ENCODE peak calls at places on chromosomes 13 and 19, in nine cellular contexts. One of them, this sample, is unnamed.

GRCh38 chr13:103130681-103131210 is 64.5 kb upstream of the SLC10A2 start:
- DNase-seq in B cell: no peak
- DNase-seq in cardiac fibroblast: no peak
- DNase-seq in right atrium auricular region: no peak
- DNase-seq in body of pancreas: no peak
- DNase-seq in H9: no peak
- DNase-seq in AG04449: no peak
- DNase-seq in bronchial epithelial cell: peak
- DNase-seq in kidney epithelial cell: peak
- DNase-seq in this sample: no peak

GRCh38 chr13:71312923-71313322 is 554.1 kb downstream of the DACH1 start:
- DNase-seq in right atrium auricular region: no peak
- DNase-seq in bronchial epithelial cell: no peak
- DNase-seq in H9: no peak
- DNase-seq in kidney epithelial cell: no peak
- DNase-seq in B cell: no peak
- DNase-seq in AG04449: no peak
- DNase-seq in body of pancreas: no peak
- DNase-seq in cardiac fibroblast: no peak
- DNase-seq in this sample: no peak

GRCh38 chr19:55617426-55617825 is 6.9 kb downstream of the ZNF784 start:
- DNase-seq in body of pancreas: no peak
- DNase-seq in H9: no peak
- DNase-seq in bronchial epithelial cell: no peak
- DNase-seq in B cell: no peak
- DNase-seq in kidney epithelial cell: no peak
- DNase-seq in cardiac fibroblast: no peak
- DNase-seq in AG04449: no peak
- DNase-seq in right atrium auricular region: no peak
- DNase-seq in this sample: no peak

GRCh38 chr13:42277618-42278276 is 5.8 kb downstream of the AKAP11 start:
- DNase-seq in AG04449: no peak
- DNase-seq in cardiac fibroblast: peak
- DNase-seq in B cell: no peak
- DNase-seq in bronchial epithelial cell: no peak
- DNase-seq in kidney epithelial cell: no peak
- DNase-seq in right atrium auricular region: no peak
- DNase-seq in body of pancreas: no peak
- DNase-seq in H9: no peak
- DNase-seq in this sample: no peak

GRCh38 chr19:9054768-9055167 is 32.1 kb upstream of the OR1M1 start:
- DNase-seq in kidney epithelial cell: no peak
- DNase-seq in body of pancreas: no peak
- DNase-seq in cardiac fibroblast: no peak
- DNase-seq in H9: peak
- DNase-seq in right atrium auricular region: no peak
- DNase-seq in B cell: no peak
- DNase-seq in AG04449: no peak
- DNase-seq in bronchial epithelial cell: peak
- DNase-seq in this sample: peak

GRCh38 chr13:85700909-85701308 is 98.3 kb downstream of the SLITRK6 start:
- DNase-seq in bronchial epithelial cell: peak
- DNase-seq in AG04449: no peak
- DNase-seq in right atrium auricular region: no peak
- DNase-seq in cardiac fibroblast: no peak
- DNase-seq in kidney epithelial cell: no peak
- DNase-seq in H9: no peak
- DNase-seq in body of pancreas: no peak
- DNase-seq in B cell: no peak
- DNase-seq in this sample: no peak

GRCh38 chr19:11142528-11143171 is 12.9 kb downstream of the SPC24 start:
- DNase-seq in cardiac fibroblast: peak
- DNase-seq in kidney epithelial cell: peak
- DNase-seq in right atrium auricular region: peak
- DNase-seq in H9: peak
- DNase-seq in bronchial epithelial cell: peak
- DNase-seq in AG04449: peak
- DNase-seq in body of pancreas: peak
- DNase-seq in B cell: no peak
- DNase-seq in this sample: peak

GRCh38 chr13:43908156-43909126 is 28.7 kb downstream of the LACC1 start:
- DNase-seq in AG04449: peak
- DNase-seq in B cell: peak
- DNase-seq in kidney epithelial cell: peak
- DNase-seq in cardiac fibroblast: peak
- DNase-seq in H9: no peak
- DNase-seq in bronchial epithelial cell: peak
- DNase-seq in body of pancreas: peak
- DNase-seq in right atrium auricular region: no peak
- DNase-seq in this sample: peak

GRCh38 chr13:36313047-36313969 is 15.7 kb upstream of the CCDC169 start:
- DNase-seq in cardiac fibroblast: peak
- DNase-seq in H9: no peak
- DNase-seq in right atrium auricular region: no peak
- DNase-seq in body of pancreas: no peak
- DNase-seq in kidney epithelial cell: no peak
- DNase-seq in bronchial epithelial cell: peak
- DNase-seq in AG04449: no peak
- DNase-seq in B cell: no peak
- DNase-seq in this sample: no peak

GRCh38 chr13:48646791-48647190 is 6.9 kb upstream of the CYSLTR2 start:
- DNase-seq in B cell: no peak
- DNase-seq in right atrium auricular region: no peak
- DNase-seq in AG04449: no peak
- DNase-seq in body of pancreas: peak
- DNase-seq in H9: peak
- DNase-seq in cardiac fibroblast: no peak
- DNase-seq in bronchial epithelial cell: no peak
- DNase-seq in kidney epithelial cell: no peak
- DNase-seq in this sample: no peak

GRCh38 chr13:27637289-27637626 is 15.6 kb downstream of the POLR1D start:
- DNase-seq in cardiac fibroblast: no peak
- DNase-seq in kidney epithelial cell: no peak
- DNase-seq in body of pancreas: no peak
- DNase-seq in bronchial epithelial cell: no peak
- DNase-seq in H9: no peak
- DNase-seq in right atrium auricular region: no peak
- DNase-seq in AG04449: no peak
- DNase-seq in B cell: no peak
- DNase-seq in this sample: no peak

GRCh38 chr19:47406711-47407416 is 12.5 kb downstream of the MEIS3 start:
- DNase-seq in H9: peak
- DNase-seq in B cell: no peak
- DNase-seq in body of pancreas: no peak
- DNase-seq in kidney epithelial cell: no peak
- DNase-seq in AG04449: no peak
- DNase-seq in bronchial epithelial cell: no peak
- DNase-seq in cardiac fibroblast: no peak
- DNase-seq in right atrium auricular region: no peak
- DNase-seq in this sample: no peak

GRCh38 chr13:100600461-100600860 is 11.9 kb upstream of the GGACT start:
- DNase-seq in body of pancreas: no peak
- DNase-seq in B cell: no peak
- DNase-seq in cardiac fibroblast: no peak
- DNase-seq in right atrium auricular region: no peak
- DNase-seq in H9: no peak
- DNase-seq in AG04449: no peak
- DNase-seq in kidney epithelial cell: no peak
- DNase-seq in bronchial epithelial cell: no peak
- DNase-seq in this sample: no peak

GRCh38 chr19:829129-829758 is 1.6 kb downstream of the AZU1 start:
- DNase-seq in right atrium auricular region: no peak
- DNase-seq in B cell: no peak
- DNase-seq in cardiac fibroblast: no peak
- DNase-seq in kidney epithelial cell: no peak
- DNase-seq in AG04449: no peak
- DNase-seq in bronchial epithelial cell: no peak
- DNase-seq in body of pancreas: no peak
- DNase-seq in H9: no peak
- DNase-seq in this sample: no peak

GRCh38 chr19:11261431-11261901 is 858 bp downstream of the DOCK6 start:
- DNase-seq in AG04449: no peak
- DNase-seq in right atrium auricular region: no peak
- DNase-seq in kidney epithelial cell: no peak
- DNase-seq in bronchial epithelial cell: no peak
- DNase-seq in H9: no peak
- DNase-seq in B cell: no peak
- DNase-seq in cardiac fibroblast: no peak
- DNase-seq in body of pancreas: no peak
- DNase-seq in this sample: no peak

GRCh38 chr19:8571006-8571411 is 6.2 kb downstream of the MYO1F start:
- DNase-seq in AG04449: no peak
- DNase-seq in kidney epithelial cell: no peak
- DNase-seq in cardiac fibroblast: peak
- DNase-seq in B cell: peak
- DNase-seq in bronchial epithelial cell: peak
- DNase-seq in right atrium auricular region: no peak
- DNase-seq in body of pancreas: no peak
- DNase-seq in H9: no peak
- DNase-seq in this sample: peak

GRCh38 chr13:103246581-103247200 is 180.5 kb upstream of the SLC10A2 start:
- DNase-seq in body of pancreas: no peak
- DNase-seq in right atrium auricular region: no peak
- DNase-seq in H9: no peak
- DNase-seq in kidney epithelial cell: no peak
- DNase-seq in bronchial epithelial cell: peak
- DNase-seq in AG04449: no peak
- DNase-seq in cardiac fibroblast: no peak
- DNase-seq in B cell: no peak
- DNase-seq in this sample: no peak

GRCh38 chr13:46571189-46571901 is 18.4 kb downstream of the LRCH1 start:
- DNase-seq in body of pancreas: no peak
- DNase-seq in bronchial epithelial cell: no peak
- DNase-seq in kidney epithelial cell: no peak
- DNase-seq in AG04449: no peak
- DNase-seq in right atrium auricular region: no peak
- DNase-seq in H9: no peak
- DNase-seq in cardiac fibroblast: peak
- DNase-seq in B cell: no peak
- DNase-seq in this sample: no peak

GRCh38 chr19:2488942-2489731 is 13.2 kb downstream of the GADD45B start:
- DNase-seq in bronchial epithelial cell: no peak
- DNase-seq in right atrium auricular region: no peak
- DNase-seq in body of pancreas: peak
- DNase-seq in kidney epithelial cell: no peak
- DNase-seq in H9: no peak
- DNase-seq in cardiac fibroblast: peak
- DNase-seq in B cell: peak
- DNase-seq in AG04449: no peak
- DNase-seq in this sample: peak

GRCh38 chr13:76848596-76848995 is 37.6 kb downstream of the KCTD12 start:
- DNase-seq in cardiac fibroblast: peak
- DNase-seq in body of pancreas: no peak
- DNase-seq in right atrium auricular region: no peak
- DNase-seq in kidney epithelial cell: no peak
- DNase-seq in H9: no peak
- DNase-seq in AG04449: no peak
- DNase-seq in B cell: no peak
- DNase-seq in bronchial epithelial cell: no peak
- DNase-seq in this sample: peak

GRCh38 chr13:113035209-113035800 is 66.3 kb downstream of the MCF2L start:
- DNase-seq in B cell: no peak
- DNase-seq in body of pancreas: no peak
- DNase-seq in cardiac fibroblast: no peak
- DNase-seq in AG04449: no peak
- DNase-seq in H9: no peak
- DNase-seq in kidney epithelial cell: no peak
- DNase-seq in right atrium auricular region: no peak
- DNase-seq in bronchial epithelial cell: no peak
- DNase-seq in this sample: no peak
- TF ChIP-seq CTCF in B cell: no peak
- TF ChIP-seq CTCF in body of pancreas: no peak
- TF ChIP-seq CTCF in cardiac fibroblast: no peak
- TF ChIP-seq CTCF in AG04449: no peak
- TF ChIP-seq CTCF in H9: peak
- TF ChIP-seq CTCF in kidney epithelial cell: no peak
- TF ChIP-seq CTCF in right atrium auricular region: no peak
- TF ChIP-seq CTCF in bronchial epithelial cell: no peak
- TF ChIP-seq CTCF in this sample: no peak

DNA sequence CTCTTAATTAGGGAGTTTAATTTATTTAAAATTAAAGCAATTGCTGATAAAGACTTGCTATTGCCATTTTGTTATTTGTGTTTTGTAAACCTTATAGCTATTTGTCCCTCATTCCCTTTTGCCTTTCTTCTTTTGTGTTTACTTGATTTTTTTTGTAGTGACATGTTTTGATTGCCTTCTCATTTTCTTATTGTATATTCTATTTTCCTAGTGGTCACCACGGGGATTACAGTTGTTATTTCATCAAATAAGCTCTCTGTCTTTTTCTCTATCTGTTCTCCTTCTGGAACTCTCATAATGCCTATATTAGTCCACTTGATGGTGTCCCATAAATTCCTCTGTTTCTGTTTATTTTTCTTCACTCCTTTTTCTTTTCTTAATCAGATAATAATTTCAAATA is 64.4 kb upstream of the FRY start:
- DNase-seq in B cell: no peak
- DNase-seq in bronchial epithelial cell: no peak
- DNase-seq in kidney epithelial cell: no peak
- DNase-seq in H9: no peak
- DNase-seq in cardiac fibroblast: no peak
- DNase-seq in body of pancreas: no peak
- DNase-seq in right atrium auricular region: no peak
- DNase-seq in AG04449: no peak
- DNase-seq in this sample: peak
- TF ChIP-seq CTCF in B cell: no peak
- TF ChIP-seq CTCF in bronchial epithelial cell: no peak
- TF ChIP-seq CTCF in kidney epithelial cell: no peak
- TF ChIP-seq CTCF in H9: peak
- TF ChIP-seq CTCF in cardiac fibroblast: peak
- TF ChIP-seq CTCF in body of pancreas: peak
- TF ChIP-seq CTCF in right atrium auricular region: no peak
- TF ChIP-seq CTCF in AG04449: no peak
- TF ChIP-seq CTCF in this sample: peak

GRCh38 chr19:4723465-4724251 is at the start of gene DPP9:
- DNase-seq in AG04449: peak
- DNase-seq in body of pancreas: peak
- DNase-seq in kidney epithelial cell: peak
- DNase-seq in bronchial epithelial cell: peak
- DNase-seq in B cell: peak
- DNase-seq in H9: peak
- DNase-seq in right atrium auricular region: peak
- DNase-seq in cardiac fibroblast: peak
- DNase-seq in this sample: peak
- TF ChIP-seq CTCF in AG04449: peak
- TF ChIP-seq CTCF in body of pancreas: peak
- TF ChIP-seq CTCF in kidney epithelial cell: peak
- TF ChIP-seq CTCF in bronchial epithelial cell: peak
- TF ChIP-seq CTCF in B cell: no peak
- TF ChIP-seq CTCF in H9: no peak
- TF ChIP-seq CTCF in right atrium auricular region: no peak
- TF ChIP-seq CTCF in cardiac fibroblast: peak
- TF ChIP-seq CTCF in this sample: no peak

DNA sequence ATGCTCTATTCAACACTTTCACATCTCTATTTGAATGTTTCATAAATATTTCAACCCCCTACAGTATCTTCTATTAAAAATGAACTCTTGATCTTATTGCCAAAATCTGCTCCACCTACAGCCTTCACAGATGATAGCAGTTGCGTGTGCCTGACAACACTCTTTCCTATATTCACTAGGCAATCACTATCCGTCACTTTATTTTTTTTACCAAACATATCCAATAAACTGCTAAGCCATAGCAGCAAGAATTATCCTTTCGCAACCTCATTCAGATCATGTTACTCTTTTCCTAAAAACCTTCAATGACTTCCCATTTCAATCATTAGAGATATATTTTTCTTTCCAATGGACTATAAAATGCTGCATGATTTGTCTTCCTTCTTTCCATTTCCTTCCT is 629.8 kb upstream of the PCDH9 start:
- DNase-seq in AG04449: no peak
- DNase-seq in kidney epithelial cell: no peak
- DNase-seq in H9: no peak
- DNase-seq in bronchial epithelial cell: no peak
- DNase-seq in B cell: no peak
- DNase-seq in right atrium auricular region: no peak
- DNase-seq in body of pancreas: no peak
- DNase-seq in cardiac fibroblast: no peak
- DNase-seq in this sample: no peak
- TF ChIP-seq CTCF in AG04449: no peak
- TF ChIP-seq CTCF in kidney epithelial cell: no peak
- TF ChIP-seq CTCF in H9: no peak
- TF ChIP-seq CTCF in bronchial epithelial cell: no peak
- TF ChIP-seq CTCF in B cell: no peak
- TF ChIP-seq CTCF in right atrium auricular region: no peak
- TF ChIP-seq CTCF in body of pancreas: no peak
- TF ChIP-seq CTCF in cardiac fibroblast: no peak
- TF ChIP-seq CTCF in this sample: no peak

This sample was measured in MCF 10A.